ENCODE peak calls at places on chromosomes 7 and 10, in five cellular contexts. R, N, M, L and Y are unnamed samples.

GRCh38 chr7:101950450-101951119 is 133.2 kb downstream of the CUX1 start:
- DNase-seq in R (no peak), N (peak), M (no peak), L (peak), Y (no peak)

GRCh38 chr7:84637568-84638338 is 443.2 kb upstream of the SEMA3A start:
- DNase-seq in R (no peak), N (peak), M (no peak), L (peak), Y (no peak)

GRCh38 chr7:98079891-98080653 is 26.6 kb upstream of the LMTK2 start:
- DNase-seq in R (no peak), N (no peak), M (no peak), L (peak), Y (no peak)

GRCh38 chr7:130884437-130885417 is 150.7 kb upstream of the KLF14 start:
- DNase-seq in R (no peak), N (peak), M (no peak), L (no peak), Y (no peak)

GRCh38 chr10:52779541-52780390 is 7.2 kb upstream of the MBL2 start:
- DNase-seq in R (peak), N (peak), M (peak), L (no peak), Y (peak)

GRCh38 chr10:98382691-98383101 is 32.3 kb downstream of the PYROXD2 start:
- DNase-seq in R (no peak), N (no peak), M (no peak), L (no peak), Y (no peak)

GRCh38 chr7:16431646-16432424 is 10.5 kb upstream of the CRPPA start:
- DNase-seq in R (no peak), N (peak), M (no peak), L (no peak), Y (no peak)

GRCh38 chr10:58909881-58910280 is 266.6 kb upstream of the PHYHIPL start:
- DNase-seq in R (no peak), N (peak), M (no peak), L (no peak), Y (no peak)

GRCh38 chr7:5774136-5774535 is 7.3 kb downstream of the RNF216 start:
- DNase-seq in R (no peak), N (no peak), M (no peak), L (peak), Y (no peak)

GRCh38 chr10:111275091-111275490 is 198.3 kb downstream of the ADRA2A start:
- DNase-seq in R (no peak), N (no peak), M (no peak), L (no peak), Y (no peak)

GRCh38 chr10:116287906-116288501 is 15.0 kb upstream of the GFRA1 start:
- DNase-seq in R (no peak), N (peak), M (no peak), L (no peak), Y (no peak)

GRCh38 chr10:44829426-44829825 is 81.7 kb upstream of the TMEM72 start:
- DNase-seq in R (no peak), N (no peak), M (no peak), L (no peak), Y (no peak)

GRCh38 chr7:46206474-46207060 is 285.5 kb upstream of the IGFBP3 start:
- DNase-seq in R (no peak), N (no peak), M (no peak), L (no peak), Y (no peak)

GRCh38 chr7:81501220-81501619 is 268.6 kb downstream of the HGF start:
- DNase-seq in R (no peak), N (peak), M (no peak), L (no peak), Y (no peak)

GRCh38 chr7:106610996-106611886 is 49.7 kb downstream of the CCDC71L start:
- DNase-seq in R (no peak), N (peak), M (no peak), L (no peak), Y (no peak)

GRCh38 chr7:98420966-98421612 is 20.2 kb upstream of the BAIAP2L1 start:
- DNase-seq in R (no peak), N (peak), M (peak), L (no peak), Y (no peak)

GRCh38 chr10:48444266-48444665 is 137.8 kb downstream of the MAPK8 start:
- DNase-seq in R (no peak), N (peak), M (no peak), L (no peak), Y (no peak)

GRCh38 chr10:83539528-83540308 is 599.6 kb upstream of the GHITM start:
- DNase-seq in R (no peak), N (peak), M (peak), L (peak), Y (no peak)

GRCh38 chr10:124217906-124218769 is 124.7 kb upstream of the CHST15 start:
- DNase-seq in R (no peak), N (no peak), M (no peak), L (no peak), Y (no peak)

GRCh38 chr7:74429153-74429747 is 24.5 kb upstream of the GTF2IRD1 start:
- DNase-seq in R (no peak), N (peak), M (no peak), L (peak), Y (no peak)

GRCh38 chr7:111384065-111384891 is 178.0 kb downstream of the IMMP2L start:
- DNase-seq in R (no peak), N (peak), M (no peak), L (no peak), Y (no peak)

GRCh38 chr10:91551856-91552255 is 81.0 kb downstream of the PPP1R3C start:
- DNase-seq in R (peak), N (peak), M (peak), L (no peak), Y (no peak)

GRCh38 chr7:43249808-43250145 is 137.3 kb downstream of the HECW1 start:
- DNase-seq in R (no peak), N (peak), M (no peak), L (no peak), Y (no peak)

GRCh38 chr7:14133752-14134151 is 144.3 kb upstream of the ETV1 start:
- DNase-seq in R (no peak), N (no peak), M (no peak), L (no peak), Y (no peak)

GRCh38 chr7:50610521-50611277 is 45.5 kb upstream of the DDC start:
- DNase-seq in R (no peak), N (peak), M (no peak), L (no peak), Y (no peak)

GRCh38 chr7:128176696-128177095 is 64.4 kb upstream of the LEP start:
- DNase-seq in R (no peak), N (no peak), M (no peak), L (no peak), Y (no peak)

GRCh38 chr7:67754651-67755050 is 758.0 kb downstream of the TYW1 start:
- DNase-seq in R (no peak), N (no peak), M (no peak), L (no peak), Y (no peak)

GRCh38 chr7:52479990-52480389 is 555.4 kb upstream of the POM121L12 start:
- DNase-seq in R (no peak), N (no peak), M (no peak), L (no peak), Y (no peak)

GRCh38 chr7:50308301-50309129 is 4.0 kb downstream of the IKZF1 start:
- DNase-seq in R (no peak), N (no peak), M (no peak), L (peak), Y (no peak)

GRCh38 chr7:76294344-76295024 is 8.0 kb upstream of the HSPB1 start:
- DNase-seq in R (peak), N (peak), M (peak), L (peak), Y (peak)

GRCh38 chr10:67438605-67439258 is 257.3 kb downstream of the CTNNA3 start:
- DNase-seq in R (no peak), N (no peak), M (no peak), L (no peak), Y (no peak)

GRCh38 chr7:3087243-3087642 is 43.6 kb upstream of the CARD11 start:
- DNase-seq in R (no peak), N (no peak), M (no peak), L (no peak), Y (no peak)

GRCh38 chr10:132959296-132959961 is 17.1 kb upstream of the CFAP46 start:
- DNase-seq in R (no peak), N (no peak), M (no peak), L (no peak), Y (no peak)

DNA sequence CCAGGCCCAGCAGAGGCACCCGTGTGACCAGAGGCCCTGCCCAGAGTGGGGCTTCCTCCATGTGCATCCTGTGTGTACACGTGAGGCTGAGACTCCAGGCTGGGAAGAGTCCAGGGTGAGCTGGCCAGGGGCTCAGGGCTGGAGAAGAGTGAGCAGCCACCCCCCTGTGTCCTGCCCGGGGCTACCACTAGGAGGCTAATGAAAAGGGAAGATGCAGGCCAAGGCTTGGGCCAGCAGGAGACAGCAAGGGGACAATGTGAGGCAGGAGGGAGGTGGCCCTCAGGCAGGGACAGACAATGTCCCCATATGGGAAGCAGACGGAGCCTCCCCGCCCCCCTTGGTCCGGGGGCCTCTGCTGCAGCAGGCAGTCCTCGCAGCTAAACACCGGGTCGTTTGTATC is 102.0 kb downstream of the HIF1AN start:
- DNase-seq in R (no peak), N (no peak), M (no peak), L (no peak), Y (no peak)
- TF ChIP-seq CTCF in R (no peak), N (peak), M (no peak), L (no peak), Y (peak)

DNA sequence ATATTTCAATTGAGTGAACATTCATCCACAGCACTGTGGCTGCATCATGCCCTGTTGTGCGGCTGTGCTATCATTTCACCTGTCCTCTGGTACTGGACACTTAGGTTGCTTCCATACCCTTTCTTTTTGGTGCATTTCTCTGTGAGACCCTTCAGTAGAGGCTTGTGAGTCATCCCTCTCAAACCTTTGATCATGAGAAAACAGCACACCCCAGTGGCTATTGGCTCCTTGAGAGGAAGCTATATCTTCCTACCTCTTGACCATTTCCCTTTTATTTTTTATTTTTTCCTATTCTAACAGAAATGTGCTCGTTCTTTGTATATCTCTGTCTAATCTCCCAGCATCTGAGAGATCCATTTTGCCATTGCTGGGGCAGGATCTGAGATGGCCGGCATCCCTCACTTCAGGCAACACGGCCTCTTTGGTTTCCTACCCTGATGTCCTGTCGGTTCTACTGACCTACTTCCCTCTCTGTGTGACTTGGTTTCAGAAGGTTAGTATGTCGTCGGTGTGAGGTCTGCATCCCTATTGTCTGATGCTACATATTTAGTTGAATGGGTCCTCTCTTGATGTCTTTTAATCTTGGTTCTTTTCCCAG is 23.8 kb upstream of the PIK3AP1 start:
- DNase-seq in R (no peak), N (peak), M (no peak), L (no peak), Y (no peak)
- TF ChIP-seq CTCF in R (no peak), N (no peak), M (peak), L (no peak), Y (peak)

DNA sequence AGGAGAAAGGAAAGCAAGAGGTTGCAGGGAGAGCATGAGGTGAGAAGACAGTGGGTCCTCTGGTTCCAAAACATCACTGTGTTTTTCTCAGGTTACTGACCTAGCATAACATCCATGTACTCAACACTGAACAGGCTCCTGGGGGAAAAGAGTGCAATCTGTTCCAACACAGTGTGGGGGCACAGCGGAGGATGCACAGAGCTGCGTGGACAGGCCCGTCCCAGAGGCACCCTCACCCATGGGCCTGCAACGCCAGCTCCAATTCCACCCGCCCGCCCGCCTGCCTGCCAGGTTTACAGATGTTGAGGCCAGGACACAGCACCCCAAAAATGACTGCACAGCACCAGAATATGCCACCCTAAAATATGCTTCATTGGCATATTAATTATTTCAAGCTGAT is 26.9 kb upstream of the FKBP9 start:
- DNase-seq in R (no peak), N (no peak), M (no peak), L (no peak), Y (no peak)
- TF ChIP-seq CTCF in R (no peak), N (no peak), M (no peak), L (no peak), Y (no peak)

GRCh38 chr10:86330778-86331763 is 35.5 kb downstream of the GRID1 start:
- DNase-seq in R (no peak), N (no peak), M (no peak), L (peak), Y (no peak)
- TF ChIP-seq CTCF in R (no peak), N (no peak), M (no peak), L (no peak), Y (no peak)

DNA sequence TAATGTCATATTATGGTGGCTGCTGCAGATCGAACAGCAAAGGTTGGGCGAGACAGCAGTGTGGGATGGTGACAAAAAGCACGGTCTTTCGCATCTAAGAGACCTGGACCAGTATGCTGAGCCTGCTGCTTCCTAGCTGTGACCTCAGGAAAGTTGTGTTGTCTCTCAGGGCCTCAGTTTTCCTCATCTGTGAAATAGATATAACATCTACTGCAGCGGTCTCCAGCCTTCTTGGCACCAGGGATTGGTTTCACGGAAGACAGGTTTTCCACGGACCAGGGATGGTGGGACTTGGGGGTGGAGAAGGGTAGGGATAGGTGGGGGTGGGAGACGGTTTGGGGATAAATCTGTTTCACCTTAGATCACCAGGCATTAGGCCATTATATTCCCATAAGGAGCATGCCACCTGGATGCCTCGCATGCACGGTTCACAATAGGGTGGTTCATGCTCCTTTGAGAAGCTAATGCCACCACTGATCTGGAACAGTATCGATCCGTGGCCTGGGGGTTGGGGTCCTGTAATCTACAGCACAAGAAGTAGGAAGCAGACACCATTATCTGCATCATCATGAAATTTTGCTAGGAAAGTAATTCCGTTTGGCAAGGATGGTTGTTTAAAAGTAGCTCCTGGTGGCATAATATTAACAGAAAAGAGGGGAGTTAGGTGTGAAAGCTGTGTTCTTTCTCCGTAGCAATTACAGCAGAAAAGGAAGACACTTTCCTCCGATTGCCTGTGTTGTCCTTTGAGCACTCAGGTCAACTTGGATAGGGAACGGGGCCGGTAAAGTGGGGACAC is 10.8 kb downstream of the KLF6 start:
- DNase-seq in R (no peak), N (peak), M (no peak), L (no peak), Y (peak)
- TF ChIP-seq CTCF in R (no peak), N (no peak), M (no peak), L (no peak), Y (no peak)

DNA sequence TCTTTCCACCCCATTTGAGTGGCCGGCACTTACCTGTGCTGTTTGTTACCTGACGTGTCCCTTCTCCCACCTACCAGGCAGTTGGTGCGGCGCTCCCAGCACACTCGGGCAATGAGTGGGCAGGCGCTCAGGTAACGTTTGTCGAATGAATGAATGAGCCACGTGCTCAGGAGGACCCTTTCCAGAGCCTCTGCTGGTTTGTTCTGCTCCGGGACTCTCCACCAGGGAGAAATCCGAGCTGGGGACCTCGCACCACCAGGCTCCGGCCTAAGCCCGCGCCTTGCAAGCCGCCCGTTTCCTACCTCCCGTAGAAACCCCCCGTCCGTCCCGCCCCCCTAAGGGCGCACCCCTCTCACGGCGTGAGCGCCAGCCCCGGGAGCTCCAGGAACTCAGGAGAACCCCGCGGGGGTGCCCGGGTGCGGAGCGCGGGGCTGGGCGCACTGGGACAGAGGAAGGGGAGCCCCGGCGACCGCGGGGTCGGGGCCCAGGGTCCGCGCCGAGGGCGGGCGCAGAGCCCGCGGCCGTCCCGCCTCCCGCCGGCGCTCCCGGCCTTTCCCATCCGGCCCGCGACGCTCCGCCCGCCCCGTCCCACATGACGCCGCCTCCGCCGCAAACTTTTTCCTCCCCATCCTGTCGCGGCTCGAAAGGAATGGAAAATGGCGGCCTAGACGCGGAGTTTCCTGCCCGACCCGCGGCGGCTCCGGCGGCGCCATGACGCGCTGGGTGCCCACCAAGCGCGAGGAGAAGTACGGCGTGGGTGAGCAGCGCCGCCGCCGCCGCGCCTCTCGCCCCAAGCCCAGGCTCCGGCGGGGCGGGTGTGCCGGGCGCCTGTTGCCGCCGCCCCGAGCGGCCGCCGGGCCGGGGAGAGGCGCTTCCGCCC is at the start of gene DOCK1:
- DNase-seq in R (peak), N (peak), M (peak), L (peak), Y (peak)
- TF ChIP-seq CTCF in R (no peak), N (no peak), M (no peak), L (no peak), Y (no peak)

GRCh38 chr7:70887186-70887585 is 244.8 kb upstream of the GALNT17 start:
- DNase-seq in R (no peak), N (no peak), M (no peak), L (no peak), Y (no peak)
- TF ChIP-seq CTCF in R (no peak), N (no peak), M (no peak), L (no peak), Y (no peak)

DNA sequence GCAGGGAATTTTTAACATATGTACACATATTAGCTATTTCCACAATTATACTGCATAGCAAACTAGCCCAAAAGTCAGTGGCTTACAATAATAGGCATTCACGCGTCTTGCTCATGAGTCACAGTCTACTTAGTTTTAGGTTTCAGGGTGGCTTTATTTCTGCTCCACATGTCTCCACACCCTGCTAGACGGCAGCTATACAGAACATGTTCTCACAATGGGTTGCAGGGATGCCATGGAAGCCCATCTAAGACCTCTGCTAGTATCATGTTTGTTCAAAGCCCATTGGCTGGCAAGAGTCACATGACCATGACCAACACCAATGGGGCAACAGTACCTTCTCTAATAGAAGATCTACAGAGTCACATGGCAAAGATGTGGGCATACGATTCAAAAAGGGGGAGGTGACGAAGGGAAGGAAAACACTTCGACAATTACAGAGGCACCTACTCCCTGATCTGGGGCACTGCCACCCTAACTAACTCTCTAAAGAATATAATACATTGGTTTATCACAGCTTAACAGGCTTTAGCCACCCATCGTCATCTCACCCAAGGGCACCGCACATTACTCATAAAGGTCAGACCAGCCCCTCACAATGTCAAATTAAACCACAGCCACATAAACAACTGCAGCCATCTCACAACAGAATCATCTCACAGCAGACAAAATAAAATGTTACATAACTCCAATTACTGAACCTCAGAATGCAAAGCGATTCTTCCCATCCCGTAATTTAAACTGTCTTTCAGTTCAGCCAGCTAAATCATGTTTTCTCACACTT is 96.5 kb upstream of the NEBL start:
- DNase-seq in R (no peak), N (peak), M (no peak), L (no peak), Y (no peak)
- TF ChIP-seq CTCF in R (no peak), N (no peak), M (no peak), L (no peak), Y (no peak)